ENCODE peak calls at places on chromosomes 5 and 9, in four cellular contexts. One of them, this sample, is unnamed.

GRCh38 chr9:34685591-34685990 is 5.5 kb downstream of the CCL19 start:
- DNase-seq in pancreas: no peak
- DNase-seq in ovary: no peak
- DNase-seq in breast epithelium: no peak
- DNase-seq in this sample: no peak

GRCh38 chr5:14397717-14398116 is 183.9 kb upstream of the OTULINL start:
- DNase-seq in ovary: peak
- DNase-seq in breast epithelium: no peak
- DNase-seq in pancreas: no peak
- DNase-seq in this sample: no peak

GRCh38 chr5:103295871-103296270 is 37.3 kb downstream of the MACIR start:
- DNase-seq in breast epithelium: no peak
- DNase-seq in pancreas: no peak
- DNase-seq in ovary: no peak
- DNase-seq in this sample: no peak

GRCh38 chr5:167244583-167244982 is 1046.9 kb upstream of the WWC1 start:
- DNase-seq in pancreas: no peak
- DNase-seq in breast epithelium: no peak
- DNase-seq in ovary: no peak
- DNase-seq in this sample: no peak

GRCh38 chr5:154783774-154784460 is 28.7 kb downstream of the LARP1 start:
- DNase-seq in ovary: no peak
- DNase-seq in pancreas: no peak
- DNase-seq in breast epithelium: no peak
- DNase-seq in this sample: no peak

GRCh38 chr5:4661326-4661725 is 478.8 kb upstream of the ADAMTS16 start:
- DNase-seq in pancreas: no peak
- DNase-seq in ovary: no peak
- DNase-seq in breast epithelium: no peak
- DNase-seq in this sample: no peak

GRCh38 chr9:91803970-91804752 is 145.9 kb downstream of the ROR2 start:
- DNase-seq in breast epithelium: no peak
- DNase-seq in ovary: no peak
- DNase-seq in pancreas: no peak
- DNase-seq in this sample: no peak

GRCh38 chr5:8695902-8696301 is 827.0 kb downstream of the MTRR start:
- DNase-seq in pancreas: no peak
- DNase-seq in breast epithelium: no peak
- DNase-seq in ovary: no peak
- DNase-seq in this sample: no peak

GRCh38 chr5:52582313-52582712 is 205.4 kb upstream of the ITGA1 start:
- DNase-seq in breast epithelium: no peak
- DNase-seq in ovary: no peak
- DNase-seq in pancreas: no peak
- DNase-seq in this sample: no peak

GRCh38 chr9:97978706-97979105 is 4.4 kb upstream of the ANP32B start:
- DNase-seq in pancreas: no peak
- DNase-seq in ovary: no peak
- DNase-seq in breast epithelium: no peak
- DNase-seq in this sample: no peak

GRCh38 chr5:159100022-159100927 is 559 bp upstream of the EBF1 start:
- DNase-seq in breast epithelium: peak
- DNase-seq in pancreas: peak
- DNase-seq in ovary: peak
- DNase-seq in this sample: peak

GRCh38 chr5:149257875-149258705 is 13.6 kb upstream of the AFAP1L1 start:
- DNase-seq in pancreas: no peak
- DNase-seq in ovary: no peak
- DNase-seq in breast epithelium: no peak
- DNase-seq in this sample: no peak

GRCh38 chr9:12718482-12719026 is 25.4 kb downstream of the TYRP1 start:
- DNase-seq in ovary: no peak
- DNase-seq in breast epithelium: no peak
- DNase-seq in pancreas: no peak
- DNase-seq in this sample: no peak

GRCh38 chr9:111036068-111036789 is 2.0 kb downstream of the LPAR1 start:
- DNase-seq in breast epithelium: peak
- DNase-seq in pancreas: peak
- DNase-seq in ovary: peak
- DNase-seq in this sample: peak

GRCh38 chr5:136053336-136054121 is 24.7 kb downstream of the TGFBI start:
- DNase-seq in ovary: no peak
- DNase-seq in breast epithelium: no peak
- DNase-seq in pancreas: no peak
- DNase-seq in this sample: no peak

GRCh38 chr9:2919347-2919746 is 75.5 kb upstream of the PUM3 start:
- DNase-seq in pancreas: no peak
- DNase-seq in breast epithelium: no peak
- DNase-seq in ovary: no peak
- DNase-seq in this sample: no peak

GRCh38 chr9:34689512-34689911 is 1.6 kb downstream of the CCL19 start:
- DNase-seq in breast epithelium: no peak
- DNase-seq in ovary: no peak
- DNase-seq in pancreas: no peak
- DNase-seq in this sample: no peak

GRCh38 chr5:152140391-152140790 is 215.7 kb upstream of the GLRA1 start:
- DNase-seq in ovary: no peak
- DNase-seq in breast epithelium: no peak
- DNase-seq in pancreas: no peak
- DNase-seq in this sample: no peak

GRCh38 chr9:99124534-99124933 is 19.6 kb downstream of the TGFBR1 start:
- DNase-seq in pancreas: no peak
- DNase-seq in ovary: no peak
- DNase-seq in breast epithelium: no peak
- DNase-seq in this sample: no peak

GRCh38 chr5:157431544-157432200 is 28.3 kb upstream of the NIPAL4 start:
- DNase-seq in pancreas: no peak
- DNase-seq in breast epithelium: no peak
- DNase-seq in ovary: no peak
- DNase-seq in this sample: no peak

GRCh38 chr5:141878186-141878770 is at the start of gene PCDH1:
- DNase-seq in ovary: no peak
- DNase-seq in pancreas: peak
- DNase-seq in breast epithelium: no peak
- DNase-seq in this sample: no peak

GRCh38 chr5:79922626-79923025 is 68.4 kb downstream of the MTX3 start:
- DNase-seq in ovary: no peak
- DNase-seq in pancreas: no peak
- DNase-seq in breast epithelium: no peak
- DNase-seq in this sample: no peak

GRCh38 chr9:89422151-89422918 is 75.6 kb downstream of the SEMA4D start:
- DNase-seq in ovary: no peak
- DNase-seq in pancreas: no peak
- DNase-seq in breast epithelium: no peak
- DNase-seq in this sample: no peak

GRCh38 chr5:148833122-148833521 is 6.7 kb downstream of the ADRB2 start:
- DNase-seq in pancreas: no peak
- DNase-seq in breast epithelium: no peak
- DNase-seq in ovary: no peak
- DNase-seq in this sample: no peak

GRCh38 chr5:157670662-157671591 is at the start of gene C5orf52:
- DNase-seq in breast epithelium: no peak
- DNase-seq in pancreas: peak
- DNase-seq in ovary: peak
- DNase-seq in this sample: no peak

GRCh38 chr9:130692365-130692764 is 1.2 kb upstream of the EXOSC2 start:
- DNase-seq in breast epithelium: no peak
- DNase-seq in ovary: no peak
- DNase-seq in pancreas: no peak
- DNase-seq in this sample: no peak

GRCh38 chr5:91225848-91226686 is 157.1 kb downstream of the ARRDC3 start:
- DNase-seq in breast epithelium: no peak
- DNase-seq in ovary: no peak
- DNase-seq in pancreas: peak
- DNase-seq in this sample: no peak

GRCh38 chr5:134053840-134054338 is 49.1 kb upstream of the VDAC1 start:
- DNase-seq in breast epithelium: no peak
- DNase-seq in ovary: no peak
- DNase-seq in pancreas: no peak
- DNase-seq in this sample: no peak

GRCh38 chr5:57324159-57324558 is 150.3 kb downstream of the GPBP1 start:
- DNase-seq in ovary: no peak
- DNase-seq in breast epithelium: no peak
- DNase-seq in pancreas: no peak
- DNase-seq in this sample: no peak

GRCh38 chr5:123700624-123701023 is 188.6 kb downstream of the CSNK1G3 start:
- DNase-seq in ovary: no peak
- DNase-seq in breast epithelium: no peak
- DNase-seq in pancreas: no peak
- DNase-seq in this sample: no peak

GRCh38 chr5:8683528-8683927 is 814.6 kb downstream of the MTRR start:
- DNase-seq in breast epithelium: no peak
- DNase-seq in ovary: no peak
- DNase-seq in pancreas: no peak
- DNase-seq in this sample: no peak

GRCh38 chr9:129177791-129178578 is at the start of gene IER5L:
- DNase-seq in breast epithelium: peak
- DNase-seq in pancreas: peak
- DNase-seq in ovary: peak
- DNase-seq in this sample: peak

DNA sequence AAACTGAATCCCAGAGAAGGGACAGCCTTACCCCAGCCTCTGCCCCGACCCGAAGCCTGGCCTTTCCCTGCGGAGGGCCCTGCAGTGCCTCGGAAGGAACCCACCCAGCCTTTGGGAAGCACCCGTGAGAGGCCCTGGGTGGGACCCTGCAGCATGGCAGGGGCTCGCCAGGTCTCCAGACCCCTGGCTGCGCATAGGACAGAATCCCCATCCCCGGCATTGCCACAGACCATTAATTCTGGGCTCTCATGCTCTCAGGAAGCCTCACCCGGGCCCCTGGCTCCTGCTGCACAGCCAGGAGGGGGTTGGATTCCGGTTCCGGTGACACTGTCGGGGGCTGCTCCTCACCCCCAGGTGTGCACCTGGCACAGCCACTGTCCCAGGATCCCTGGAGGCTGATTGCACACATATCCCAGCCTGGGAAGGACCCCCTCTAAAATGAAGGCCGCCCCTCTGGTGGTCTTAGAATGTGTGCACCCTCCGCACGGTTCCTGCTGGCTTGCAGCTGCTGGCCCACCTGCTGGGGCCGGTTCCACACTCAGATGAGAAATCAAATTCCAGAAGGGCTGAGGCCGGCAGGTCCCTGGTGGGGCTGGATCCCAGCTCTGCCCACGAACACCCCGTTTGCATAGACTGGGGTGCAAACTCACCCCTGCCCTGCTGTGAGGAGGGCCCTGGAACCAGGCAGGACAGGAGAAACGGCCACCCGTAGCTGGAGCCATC is 4.7 kb downstream of the EGFL7 start:
- DNase-seq in breast epithelium: no peak
- DNase-seq in ovary: no peak
- DNase-seq in pancreas: no peak
- DNase-seq in this sample: no peak
- H3K4me3 ChIP-seq in breast epithelium: peak
- H3K4me3 ChIP-seq in ovary: no peak
- H3K4me3 ChIP-seq in pancreas: no peak
- H3K4me3 ChIP-seq in this sample: peak

DNA sequence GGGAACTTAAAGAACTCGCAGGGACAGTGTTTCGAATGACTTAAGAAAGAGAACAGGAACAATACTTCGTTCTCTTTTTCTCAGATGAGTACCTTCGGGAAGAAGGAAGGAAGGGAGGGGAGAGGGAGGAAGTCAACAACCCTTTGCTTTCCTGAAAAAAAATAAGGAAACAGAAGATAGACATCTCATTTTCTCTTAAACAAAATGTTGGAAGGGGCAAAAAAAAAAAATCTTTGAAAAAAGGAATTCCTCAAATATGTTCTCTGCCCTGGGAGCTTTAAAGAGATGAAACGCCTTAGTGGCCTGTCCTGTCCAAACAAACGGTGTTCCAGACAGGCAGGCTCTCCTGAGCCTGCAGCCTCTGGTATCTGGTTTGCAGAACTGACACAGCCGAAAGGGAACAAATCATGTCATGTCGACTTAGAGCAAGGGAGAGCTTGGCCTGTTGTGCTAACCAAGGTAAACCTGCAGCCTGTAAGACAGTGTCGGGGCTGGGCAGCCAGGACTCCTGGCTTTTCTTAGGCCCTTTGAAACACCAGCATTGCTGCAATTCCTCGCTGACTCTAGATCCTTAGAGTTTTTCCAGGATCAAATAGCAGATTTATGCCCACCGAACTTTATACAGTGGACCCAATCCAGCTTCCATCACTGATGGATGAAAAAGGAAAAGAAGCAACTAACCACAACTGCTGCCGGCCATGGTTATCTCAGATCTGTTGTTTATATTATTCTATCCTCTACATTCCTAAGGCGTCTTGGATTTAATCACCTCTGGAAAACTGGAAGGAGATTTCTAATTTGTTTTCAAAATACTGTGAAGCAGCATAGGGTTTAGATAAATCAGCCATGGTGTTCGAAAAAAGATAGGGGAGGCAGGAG is at the start of gene ZNF366:
- DNase-seq in pancreas: no peak
- DNase-seq in breast epithelium: no peak
- DNase-seq in ovary: no peak
- DNase-seq in this sample: no peak
- H3K4me3 ChIP-seq in pancreas: no peak
- H3K4me3 ChIP-seq in breast epithelium: peak
- H3K4me3 ChIP-seq in ovary: no peak
- H3K4me3 ChIP-seq in this sample: no peak

DNA sequence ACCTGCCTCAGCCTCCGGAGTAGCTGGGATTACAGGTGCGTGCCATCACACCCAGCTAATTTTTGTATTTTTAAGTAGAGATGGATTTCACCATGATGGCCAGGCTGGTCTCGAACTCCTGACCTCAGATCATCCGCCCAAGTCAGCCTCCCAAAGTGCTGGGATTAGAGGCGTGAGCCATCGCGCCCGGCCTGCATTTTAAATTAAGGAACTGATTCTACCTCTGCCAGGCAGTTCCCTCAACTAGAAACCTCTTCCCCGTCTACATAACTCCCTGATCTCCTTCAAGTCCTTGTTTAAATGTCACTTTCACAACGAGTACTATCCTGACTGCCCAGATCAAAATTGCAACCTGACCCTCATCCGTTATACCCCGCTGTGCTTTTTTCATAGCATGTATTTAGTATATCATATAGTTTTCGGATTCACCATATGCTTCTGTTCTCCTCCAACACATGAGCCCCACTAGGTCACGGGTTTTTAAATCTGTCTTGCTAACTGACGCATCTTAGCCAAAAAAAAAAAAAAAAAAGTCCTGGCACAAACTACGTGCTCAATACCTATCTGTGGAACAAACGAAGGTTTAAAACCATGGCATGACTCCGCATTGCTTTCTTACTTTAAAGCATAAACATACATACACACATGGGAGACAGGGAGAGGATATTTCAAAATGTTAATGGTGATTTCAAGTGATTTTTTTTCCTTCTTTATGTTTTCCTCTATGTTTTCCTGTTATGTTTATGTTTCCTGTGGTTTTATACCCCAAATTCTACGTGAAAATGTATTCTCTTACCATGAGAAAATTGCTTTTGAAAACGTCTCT is 766 bp upstream of the SOWAHA start:
- DNase-seq in breast epithelium: no peak
- DNase-seq in pancreas: no peak
- DNase-seq in ovary: no peak
- DNase-seq in this sample: no peak
- H3K4me3 ChIP-seq in breast epithelium: no peak
- H3K4me3 ChIP-seq in pancreas: peak
- H3K4me3 ChIP-seq in ovary: no peak
- H3K4me3 ChIP-seq in this sample: no peak

GRCh38 chr9:137610944-137611343 is 5.5 kb downstream of the ARRDC1 start:
- DNase-seq in ovary: no peak
- DNase-seq in breast epithelium: no peak
- DNase-seq in pancreas: no peak
- DNase-seq in this sample: no peak
- H3K4me3 ChIP-seq in ovary: no peak
- H3K4me3 ChIP-seq in breast epithelium: no peak
- H3K4me3 ChIP-seq in pancreas: no peak
- H3K4me3 ChIP-seq in this sample: no peak

This sample was measured in tibial nerve.